ENCODE peak calls at places on chromosomes 1 and 21, in seven cellular contexts. One of them, this sample, is unnamed.
A peak's percentile ranks its signal among the peaks of the same experiment; 100 is the strongest.

GRCh38 chr1:149962039-149962647 is 25.5 kb upstream of the MTMR11 start:
- DNase-seq in HCT116: peak; percentile 58
- DNase-seq in neural progenitor cell: peak; percentile 74
- DNase-seq in heart left ventricle: no peak
- DNase-seq in tibial nerve: peak; percentile 79
- DNase-seq in foreskin keratinocyte: no peak
- DNase-seq in psoas muscle: no peak
- DNase-seq in this sample: peak; percentile 71

GRCh38 chr1:117161887-117162286 is 40.3 kb upstream of the TRIM45 start:
- DNase-seq in neural progenitor cell: no peak
- DNase-seq in heart left ventricle: no peak
- DNase-seq in psoas muscle: no peak
- DNase-seq in HCT116: no peak
- DNase-seq in foreskin keratinocyte: no peak
- DNase-seq in tibial nerve: no peak
- DNase-seq in this sample: peak; percentile 38

GRCh38 chr21:14602418-14602987 is 56.4 kb upstream of the SAMSN1 start:
- DNase-seq in HCT116: no peak
- DNase-seq in psoas muscle: no peak
- DNase-seq in foreskin keratinocyte: no peak
- DNase-seq in neural progenitor cell: no peak
- DNase-seq in tibial nerve: no peak
- DNase-seq in heart left ventricle: no peak
- DNase-seq in this sample: no peak

GRCh38 chr1:46535063-46535462 is 16.4 kb downstream of the KNCN start:
- DNase-seq in neural progenitor cell: no peak
- DNase-seq in foreskin keratinocyte: no peak
- DNase-seq in heart left ventricle: no peak
- DNase-seq in tibial nerve: no peak
- DNase-seq in psoas muscle: no peak
- DNase-seq in HCT116: peak; percentile 48
- DNase-seq in this sample: peak; percentile 32

GRCh38 chr1:158992787-158993312 is 16.9 kb upstream of the IFI16 start:
- DNase-seq in tibial nerve: no peak
- DNase-seq in foreskin keratinocyte: no peak
- DNase-seq in heart left ventricle: no peak
- DNase-seq in psoas muscle: no peak
- DNase-seq in neural progenitor cell: no peak
- DNase-seq in HCT116: no peak
- DNase-seq in this sample: no peak

GRCh38 chr1:92125204-92125603 is 45.1 kb downstream of the BTBD8 start:
- DNase-seq in heart left ventricle: no peak
- DNase-seq in neural progenitor cell: no peak
- DNase-seq in psoas muscle: no peak
- DNase-seq in HCT116: no peak
- DNase-seq in foreskin keratinocyte: no peak
- DNase-seq in tibial nerve: no peak
- DNase-seq in this sample: no peak

GRCh38 chr1:30101477-30102227 is 621.7 kb downstream of the MATN1 start:
- DNase-seq in neural progenitor cell: peak; percentile 31
- DNase-seq in foreskin keratinocyte: no peak
- DNase-seq in HCT116: no peak
- DNase-seq in psoas muscle: no peak
- DNase-seq in tibial nerve: no peak
- DNase-seq in heart left ventricle: no peak
- DNase-seq in this sample: no peak

GRCh38 chr1:25926731-25927496 is 20.7 kb upstream of the STMN1 start:
- DNase-seq in heart left ventricle: no peak
- DNase-seq in neural progenitor cell: peak; percentile 46
- DNase-seq in HCT116: no peak
- DNase-seq in foreskin keratinocyte: no peak
- DNase-seq in tibial nerve: no peak
- DNase-seq in psoas muscle: no peak
- DNase-seq in this sample: peak; percentile 75

GRCh38 chr21:39531777-39532333 is 80.1 kb downstream of the SH3BGR start:
- DNase-seq in foreskin keratinocyte: no peak
- DNase-seq in neural progenitor cell: no peak
- DNase-seq in heart left ventricle: no peak
- DNase-seq in psoas muscle: no peak
- DNase-seq in HCT116: peak; percentile 7
- DNase-seq in tibial nerve: no peak
- DNase-seq in this sample: no peak

GRCh38 chr21:25283720-25284119 is 323.6 kb downstream of the MRPL39 start:
- DNase-seq in heart left ventricle: no peak
- DNase-seq in psoas muscle: no peak
- DNase-seq in tibial nerve: no peak
- DNase-seq in neural progenitor cell: peak; percentile 63
- DNase-seq in HCT116: no peak
- DNase-seq in foreskin keratinocyte: peak; percentile 10
- DNase-seq in this sample: peak; percentile 15

GRCh38 chr21:25280061-25280460 is 327.2 kb downstream of the MRPL39 start:
- DNase-seq in foreskin keratinocyte: no peak
- DNase-seq in tibial nerve: no peak
- DNase-seq in heart left ventricle: no peak
- DNase-seq in neural progenitor cell: no peak
- DNase-seq in psoas muscle: no peak
- DNase-seq in HCT116: no peak
- DNase-seq in this sample: no peak

GRCh38 chr21:25281134-25281533 is 326.1 kb downstream of the MRPL39 start:
- DNase-seq in HCT116: no peak
- DNase-seq in neural progenitor cell: no peak
- DNase-seq in foreskin keratinocyte: no peak
- DNase-seq in psoas muscle: no peak
- DNase-seq in heart left ventricle: no peak
- DNase-seq in tibial nerve: no peak
- DNase-seq in this sample: no peak
- H3K27me3 ChIP-seq in HCT116: no peaks in the 10 kb centered on the region
- H3K27me3 ChIP-seq in neural progenitor cell: no peaks in the 10 kb centered on the region
- H3K27me3 ChIP-seq in foreskin keratinocyte: peaks cover 7% of the 10 kb centered on the region
- H3K27me3 ChIP-seq in psoas muscle: no peaks in the 10 kb centered on the region
- H3K27me3 ChIP-seq in heart left ventricle: no peaks in the 10 kb centered on the region
- H3K27me3 ChIP-seq in tibial nerve: no peaks in the 10 kb centered on the region
- H3K27me3 ChIP-seq in this sample: no peaks in the 10 kb centered on the region

GRCh38 chr1:37476087-37476452 is 1.7 kb downstream of the ZC3H12A start:
- DNase-seq in heart left ventricle: no peak
- DNase-seq in HCT116: no peak
- DNase-seq in tibial nerve: no peak
- DNase-seq in neural progenitor cell: no peak
- DNase-seq in foreskin keratinocyte: no peak
- DNase-seq in psoas muscle: peak; percentile 15
- DNase-seq in this sample: no peak
- H3K4me1 ChIP-seq in heart left ventricle: peaks cover 85% of the 10 kb centered on the region
- H3K4me1 ChIP-seq in HCT116: peaks cover 92% of the 10 kb centered on the region
- H3K4me1 ChIP-seq in tibial nerve: peaks cover 3% of the 10 kb centered on the region
- H3K4me1 ChIP-seq in neural progenitor cell: peaks cover 11% of the 10 kb centered on the region
- H3K4me1 ChIP-seq in foreskin keratinocyte: peaks cover 19% of the 10 kb centered on the region
- H3K4me1 ChIP-seq in psoas muscle: peaks cover 74% of the 10 kb centered on the region
- H3K4me1 ChIP-seq in this sample: peaks cover 58% of the 10 kb centered on the region

GRCh38 chr1:20290624-20291597 is at the start of gene VWA5B1:
- DNase-seq in tibial nerve: no peak
- DNase-seq in neural progenitor cell: peak; percentile 94
- DNase-seq in foreskin keratinocyte: no peak
- DNase-seq in psoas muscle: no peak
- DNase-seq in heart left ventricle: no peak
- DNase-seq in HCT116: no peak
- DNase-seq in this sample: no peak

GRCh38 chr1:20291621-20292020 is 946 bp downstream of the VWA5B1 start:
- DNase-seq in foreskin keratinocyte: no peak
- DNase-seq in neural progenitor cell: peak; percentile 44
- DNase-seq in tibial nerve: no peak
- DNase-seq in HCT116: no peak
- DNase-seq in heart left ventricle: no peak
- DNase-seq in psoas muscle: no peak
- DNase-seq in this sample: no peak
- H3K27me3 ChIP-seq in foreskin keratinocyte: peaks cover 66% of the 10 kb centered on the region
- H3K27me3 ChIP-seq in neural progenitor cell: peaks cover 96% of the 10 kb centered on the region
- H3K27me3 ChIP-seq in tibial nerve: peaks cover 50% of the 10 kb centered on the region
- H3K27me3 ChIP-seq in HCT116: peaks cover 26% of the 10 kb centered on the region
- H3K27me3 ChIP-seq in heart left ventricle: peaks cover 18% of the 10 kb centered on the region
- H3K27me3 ChIP-seq in psoas muscle: peaks cover 25% of the 10 kb centered on the region
- H3K27me3 ChIP-seq in this sample: peaks cover 24% of the 10 kb centered on the region

DNA sequence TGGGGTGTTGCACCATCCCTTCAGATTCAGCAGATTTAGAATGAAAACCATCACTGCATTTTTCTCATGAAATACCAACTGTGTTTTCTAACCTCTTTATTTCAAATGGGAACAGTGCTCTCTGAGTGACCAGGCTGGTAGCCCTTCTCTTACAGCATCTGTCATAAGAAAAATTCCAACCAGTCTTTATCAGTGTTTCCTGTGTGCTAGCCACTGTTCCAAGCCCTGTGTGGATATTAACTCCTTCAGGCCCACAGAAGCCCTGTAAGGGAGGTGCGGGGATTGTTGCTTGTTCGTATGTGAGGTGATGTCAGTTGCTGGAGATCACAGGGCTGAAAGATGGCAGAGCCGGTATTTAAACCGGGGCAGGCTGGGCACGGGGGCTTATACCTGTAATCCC is 19.1 kb downstream of the H6PD start:
- DNase-seq in neural progenitor cell: peak; percentile 59
- DNase-seq in tibial nerve: no peak
- DNase-seq in HCT116: no peak
- DNase-seq in heart left ventricle: no peak
- DNase-seq in foreskin keratinocyte: no peak
- DNase-seq in psoas muscle: no peak
- DNase-seq in this sample: no peak
- H3K4me1 ChIP-seq in neural progenitor cell: peaks cover 67% of the 10 kb centered on the region
- H3K4me1 ChIP-seq in tibial nerve: no peaks in the 10 kb centered on the region
- H3K4me1 ChIP-seq in HCT116: no peaks in the 10 kb centered on the region
- H3K4me1 ChIP-seq in heart left ventricle: peaks cover 58% of the 10 kb centered on the region
- H3K4me1 ChIP-seq in foreskin keratinocyte: no peaks in the 10 kb centered on the region
- H3K4me1 ChIP-seq in psoas muscle: peaks cover 72% of the 10 kb centered on the region
- H3K4me1 ChIP-seq in this sample: peaks cover 18% of the 10 kb centered on the region